ENCODE peak calls at places on chromosomes 12 and 14, in six cellular contexts. P is trophoblast cell, N is neuronal stem cell, L is H9, B is mesenchymal stem cell, H is mesendoderm. S is an unnamed sample.

GRCh38 chr14:57533214-57533613 is 39.6 kb upstream of the CCDC198 start:
- DNase-seq in B (peak), N (peak), H (peak), L (no peak), P (peak), S (no peak)

GRCh38 chr12:82326905-82327503 is 31.2 kb downstream of the CCDC59 start:
- DNase-seq in N (no peak), L (no peak), H (peak), B (peak), P (no peak), S (peak)

GRCh38 chr14:104660597-104660996 is 28.8 kb upstream of the INF2 start:
- DNase-seq in B (no peak), L (no peak), N (no peak), H (no peak), P (no peak), S (no peak)

GRCh38 chr12:93982847-93983315 is 165.5 kb upstream of the PLXNC1 start:
- DNase-seq in P (no peak), H (peak), N (no peak), B (peak), L (no peak), S (peak)

GRCh38 chr12:117441751-117442150 is 80.3 kb upstream of the NOS1 start:
- DNase-seq in L (peak), P (no peak), H (peak), B (no peak), N (no peak), S (no peak)

GRCh38 chr14:77148510-77149231 is 7.1 kb upstream of the ZDHHC22 start:
- DNase-seq in P (no peak), N (no peak), L (peak), B (no peak), H (peak), S (no peak)

GRCh38 chr12:25412735-25413134 is 140.3 kb downstream of the LMNTD1 start:
- DNase-seq in B (no peak), L (no peak), N (no peak), H (no peak), P (no peak), S (no peak)

GRCh38 chr14:54709444-54709843 is 142.5 kb downstream of the SAMD4A start:
- DNase-seq in H (no peak), N (no peak), L (no peak), B (no peak), P (no peak), S (no peak)

GRCh38 chr14:66974397-66975025 is 214.7 kb upstream of the GARIN2 start:
- DNase-seq in P (no peak), H (no peak), B (no peak), N (no peak), L (no peak), S (peak)

GRCh38 chr12:110694330-110694891 is 5.5 kb upstream of the HVCN1 start:
- DNase-seq in H (no peak), L (no peak), N (no peak), B (no peak), P (peak), S (no peak)

GRCh38 chr12:56803750-56804149 is 40.6 kb downstream of the HSD17B6 start:
- DNase-seq in L (no peak), P (no peak), N (no peak), H (no peak), B (no peak), S (no peak)

GRCh38 chr12:49365542-49365941 is 1.7 kb upstream of the SPATS2 start:
- DNase-seq in L (no peak), P (peak), B (peak), N (no peak), H (no peak), S (peak)
- H3K23ac ChIP-seq in L (no peak), P (no peak), B (no peak), N (no peak), H (no peak), S (peak)

DNA sequence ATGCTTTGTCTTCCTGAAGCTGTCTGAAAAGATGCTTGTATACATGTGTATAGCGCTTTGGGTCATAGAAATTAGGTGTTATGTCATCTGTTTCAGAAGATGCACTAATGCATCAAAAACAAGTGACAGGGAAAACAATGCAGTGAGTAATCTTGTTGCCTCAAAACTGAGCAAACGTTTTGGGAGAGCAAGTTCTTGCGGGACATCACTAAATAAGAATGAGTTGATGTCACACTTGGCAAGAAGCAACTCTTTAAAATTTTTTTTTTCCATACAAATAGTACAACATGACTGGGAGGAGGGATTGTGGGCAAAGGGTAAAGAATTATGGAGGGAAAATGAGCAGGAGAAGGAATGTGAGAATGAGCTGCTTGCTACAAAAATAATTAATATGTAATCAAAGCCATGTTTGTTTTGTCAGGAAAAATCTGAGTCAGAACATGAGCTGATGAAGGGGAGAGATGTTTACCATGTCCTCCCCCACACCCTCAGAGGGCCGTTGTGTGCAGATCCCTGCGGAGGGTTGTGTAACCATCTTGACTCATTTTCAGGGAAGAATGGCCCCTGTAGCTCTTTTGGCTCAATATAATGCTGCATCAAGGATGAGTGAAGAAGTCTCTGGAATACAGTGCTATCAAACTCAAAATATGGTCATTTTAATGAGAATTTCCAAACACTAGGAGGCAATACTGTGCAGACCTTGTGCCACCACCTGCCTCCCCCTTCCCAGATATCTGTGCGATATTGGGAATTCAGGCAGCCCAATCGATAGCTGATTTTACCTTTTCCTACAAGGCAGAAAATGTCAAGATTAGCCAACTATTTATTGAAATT is 41.4 kb downstream of the BORCS5 start:
- DNase-seq in P (peak), B (peak), L (no peak), N (no peak), H (no peak), S (peak)
- H3K23ac ChIP-seq in P (no peak), B (no peak), L (no peak), N (no peak), H (no peak), S (peak)

GRCh38 chr12:131009595-131010270 is 56.0 kb downstream of the ADGRD1 start:
- DNase-seq in N (no peak), L (no peak), P (no peak), H (no peak), B (no peak), S (no peak)
- H3K23ac ChIP-seq in N (peak), L (no peak), P (peak), H (no peak), B (no peak), S (no peak)

GRCh38 chr12:20625531-20625930 is 69.6 kb upstream of the SLCO1C1 start:
- DNase-seq in H (no peak), B (no peak), L (no peak), N (no peak), P (no peak), S (no peak)

GRCh38 chr12:20627001-20627588 is 68.0 kb upstream of the SLCO1C1 start:
- DNase-seq in N (no peak), P (no peak), H (no peak), L (no peak), B (no peak), S (no peak)

GRCh38 chr12:20629414-20630156 is 65.5 kb upstream of the SLCO1C1 start:
- DNase-seq in H (no peak), P (no peak), B (peak), L (no peak), N (no peak), S (peak)

GRCh38 chr12:20628999-20629398 is 66.1 kb upstream of the SLCO1C1 start:
- DNase-seq in B (no peak), N (no peak), H (no peak), P (no peak), L (no peak), S (no peak)

DNA sequence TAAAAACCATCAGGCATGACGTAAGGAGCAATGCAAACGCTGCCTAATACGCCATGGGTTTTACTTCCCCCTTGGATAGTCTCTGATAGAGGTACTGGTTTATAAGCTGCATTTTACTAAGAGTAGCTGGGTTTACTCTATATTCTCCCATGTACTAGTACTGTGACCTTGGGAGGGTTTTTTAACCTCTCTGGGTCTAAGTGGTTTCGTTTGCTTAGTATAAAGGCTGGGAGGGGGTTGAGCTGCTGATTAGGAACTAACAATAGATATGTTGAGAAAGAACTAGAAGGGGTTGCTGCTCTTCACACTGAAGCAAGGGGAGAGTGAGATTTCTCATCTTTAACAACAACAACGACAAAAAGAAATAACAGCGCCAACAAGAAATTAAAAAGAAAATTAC is 66.7 kb upstream of the SLCO1C1 start:
- DNase-seq in H (peak), L (no peak), N (no peak), P (no peak), B (no peak), S (no peak)
- H3K23ac ChIP-seq in H (no peak), L (no peak), N (no peak), P (no peak), B (no peak), S (no peak)

DNA sequence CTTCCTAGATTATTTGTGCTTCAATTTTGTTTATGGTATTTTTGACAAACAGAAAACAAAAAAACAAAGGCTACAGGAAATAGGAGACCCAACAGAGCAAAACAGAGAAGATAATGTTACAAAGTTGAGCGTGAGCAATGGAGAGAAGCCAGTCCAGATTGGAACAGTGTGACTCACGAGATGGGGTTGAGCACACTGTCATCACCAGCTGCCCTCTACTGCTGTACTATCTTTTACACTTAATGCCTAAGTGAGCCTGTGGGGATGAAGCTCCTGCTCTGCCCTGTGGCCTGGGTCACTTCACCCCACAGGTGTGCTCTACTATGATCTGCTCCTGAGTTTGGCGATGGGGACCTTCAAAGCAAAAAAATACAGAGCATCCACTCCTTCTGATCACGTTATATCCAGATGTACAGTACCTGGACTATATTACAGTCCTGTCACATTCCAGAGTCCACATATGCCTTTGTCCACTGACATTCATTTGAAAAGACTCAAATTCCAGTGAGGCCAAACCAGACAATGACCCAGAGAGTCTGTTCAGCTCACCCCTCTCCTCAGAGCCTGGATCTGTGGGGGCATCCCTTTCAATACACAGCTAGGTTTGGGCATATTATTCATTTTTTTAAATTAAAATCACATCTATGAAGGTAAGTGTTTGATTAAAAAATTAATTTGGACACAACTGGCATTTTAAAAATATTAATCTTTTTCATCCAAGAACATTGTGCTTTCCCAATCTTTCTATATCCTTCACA is 4.4 kb downstream of the IPO8 start:
- DNase-seq in L (no peak), B (peak), N (no peak), H (no peak), P (peak), S (peak)
- H3K23ac ChIP-seq in L (no peak), B (no peak), N (no peak), H (no peak), P (no peak), S (no peak)

GRCh38 chr12:43805857-43806736 is at the start of gene TWF1:
- DNase-seq in P (peak), B (peak), L (peak), H (peak), N (peak), S (peak)
- H3K23ac ChIP-seq in P (no peak), B (peak), L (no peak), H (no peak), N (peak), S (peak)

S was measured in IMR-90.